ENCODE peak calls at places on chromosomes 13 and 19, in nine cellular contexts. G is activated CD4-positive, alpha-beta T cell treated with anti-CD3 and anti-CD28 coated beads for 24 hours; Y is GOT3; E is stimulated activated CD4-positive, alpha-beta T cell treated with anti-CD3 and anti-CD28 coated beads, TNF-alpha, amount 100 ng/mL, for 1 hour; O is renal cortical epithelial cell; M is progenitor cell of endocrine pancreas; F is non-pigmented ciliary epithelial cell; U is left ventricle myocardium inferior; B is lower leg skin. X is an unnamed sample.

GRCh38 chr13:109309625-109310363 is 476.6 kb downstream of the IRS2 start:
- DNase-seq in B (no peak), O (peak), E (no peak), G (no peak), Y (no peak), F (no peak), M (no peak), U (no peak), X (no peak)

GRCh38 chr13:98214008-98214643 is 37.1 kb upstream of the RNF113B start:
- DNase-seq in F (no peak), Y (no peak), O (peak), E (no peak), G (no peak), U (no peak), B (no peak), M (no peak), X (no peak)

GRCh38 chr13:63409791-63410351 is 1994.2 kb upstream of the PCDH20 start:
- DNase-seq in M (no peak), E (no peak), F (no peak), U (no peak), G (no peak), Y (no peak), B (no peak), O (no peak), X (no peak)

GRCh38 chr13:94121686-94122085 is 357.8 kb downstream of the DCT start:
- DNase-seq in U (no peak), O (peak), G (no peak), E (no peak), F (peak), M (no peak), Y (no peak), B (no peak), X (no peak)

GRCh38 chr19:1365306-1365963 is 18.3 kb upstream of the NDUFS7 start:
- DNase-seq in B (no peak), E (no peak), M (no peak), F (no peak), Y (no peak), U (no peak), G (no peak), O (no peak), X (no peak)

GRCh38 chr13:27830010-27830409 is 37.7 kb downstream of the GSX1 start:
- DNase-seq in U (peak), F (no peak), Y (no peak), B (no peak), O (no peak), E (peak), M (peak), G (peak), X (peak)

GRCh38 chr19:41995959-41996797 is 2.1 kb upstream of the ATP1A3 start:
- DNase-seq in U (no peak), G (no peak), B (no peak), Y (no peak), F (no peak), O (no peak), M (no peak), E (no peak), X (no peak)

GRCh38 chr19:42057856-42058255 is 12.2 kb downstream of the GRIK5 start:
- DNase-seq in O (no peak), E (no peak), Y (no peak), F (no peak), M (no peak), U (no peak), G (no peak), B (no peak), X (no peak)

GRCh38 chr13:41454170-41454569 is 3.2 kb upstream of the RGCC start:
- DNase-seq in M (no peak), E (no peak), U (no peak), G (no peak), B (no peak), Y (no peak), F (no peak), O (no peak), X (no peak)

GRCh38 chr19:10431943-10432735 is 11.8 kb downstream of the PDE4A start:
- DNase-seq in F (no peak), G (no peak), M (no peak), E (no peak), Y (no peak), U (peak), O (no peak), B (no peak), X (peak)

GRCh38 chr19:38135150-38135998 is 88.6 kb downstream of the DPF1 start:
- DNase-seq in M (no peak), O (no peak), G (no peak), B (no peak), Y (no peak), U (no peak), F (no peak), E (no peak), X (no peak)

X was measured in endothelial cell.